ENCODE peak calls at places on chromosomes 5 and 9, in seven cellular contexts. One of them, this sample, is unnamed.

GRCh38 chr9:91927912-91928510 is 22.0 kb downstream of the ROR2 start:
- DNase-seq in activated CD8-positive, alpha-beta memory T cell treated with anti-CD3 and anti-CD28 coated beads, Interleukin-2, amount 50 U/mL, for 48 hours: no peak
- DNase-seq in fibroblast of the conjunctiva: no peak
- DNase-seq in GDM1: no peak
- DNase-seq in stimulated activated naive B cell treated with anti-CD40 and anti-IgM and Interleukin-4, amounts not matched to agents 10 μg/mL and 1 μg/mL and 100 μg/mL, for 72 hours: no peak
- DNase-seq in PC-9: no peak
- DNase-seq in NCI-H1436 treated with DMSO at 0.1 percent for 48 hours: no peak
- DNase-seq in this sample: no peak

GRCh38 chr9:116555102-116555501 is 132.0 kb upstream of the TRIM32 start:
- DNase-seq in GDM1: no peak
- DNase-seq in activated CD8-positive, alpha-beta memory T cell treated with anti-CD3 and anti-CD28 coated beads, Interleukin-2, amount 50 U/mL, for 48 hours: no peak
- DNase-seq in NCI-H1436 treated with DMSO at 0.1 percent for 48 hours: no peak
- DNase-seq in fibroblast of the conjunctiva: no peak
- DNase-seq in PC-9: no peak
- DNase-seq in stimulated activated naive B cell treated with anti-CD40 and anti-IgM and Interleukin-4, amounts not matched to agents 10 μg/mL and 1 μg/mL and 100 μg/mL, for 72 hours: no peak
- DNase-seq in this sample: no peak

GRCh38 chr9:137788561-137789294 is 88.9 kb upstream of the CACNA1B start:
- DNase-seq in NCI-H1436 treated with DMSO at 0.1 percent for 48 hours: no peak
- DNase-seq in fibroblast of the conjunctiva: no peak
- DNase-seq in stimulated activated naive B cell treated with anti-CD40 and anti-IgM and Interleukin-4, amounts not matched to agents 10 μg/mL and 1 μg/mL and 100 μg/mL, for 72 hours: no peak
- DNase-seq in PC-9: no peak
- DNase-seq in GDM1: no peak
- DNase-seq in activated CD8-positive, alpha-beta memory T cell treated with anti-CD3 and anti-CD28 coated beads, Interleukin-2, amount 50 U/mL, for 48 hours: no peak
- DNase-seq in this sample: no peak

GRCh38 chr5:1202026-1202797 is 817 bp downstream of the SLC6A19 start:
- DNase-seq in GDM1: no peak
- DNase-seq in fibroblast of the conjunctiva: no peak
- DNase-seq in PC-9: no peak
- DNase-seq in activated CD8-positive, alpha-beta memory T cell treated with anti-CD3 and anti-CD28 coated beads, Interleukin-2, amount 50 U/mL, for 48 hours: no peak
- DNase-seq in stimulated activated naive B cell treated with anti-CD40 and anti-IgM and Interleukin-4, amounts not matched to agents 10 μg/mL and 1 μg/mL and 100 μg/mL, for 72 hours: no peak
- DNase-seq in NCI-H1436 treated with DMSO at 0.1 percent for 48 hours: no peak
- DNase-seq in this sample: no peak

GRCh38 chr5:77230727-77231469 is 20.4 kb downstream of the PDE8B start:
- DNase-seq in activated CD8-positive, alpha-beta memory T cell treated with anti-CD3 and anti-CD28 coated beads, Interleukin-2, amount 50 U/mL, for 48 hours: no peak
- DNase-seq in PC-9: no peak
- DNase-seq in GDM1: no peak
- DNase-seq in NCI-H1436 treated with DMSO at 0.1 percent for 48 hours: no peak
- DNase-seq in fibroblast of the conjunctiva: no peak
- DNase-seq in stimulated activated naive B cell treated with anti-CD40 and anti-IgM and Interleukin-4, amounts not matched to agents 10 μg/mL and 1 μg/mL and 100 μg/mL, for 72 hours: no peak
- DNase-seq in this sample: no peak

GRCh38 chr9:107999890-108000289 is 510.3 kb upstream of the KLF4 start:
- DNase-seq in PC-9: peak
- DNase-seq in NCI-H1436 treated with DMSO at 0.1 percent for 48 hours: no peak
- DNase-seq in activated CD8-positive, alpha-beta memory T cell treated with anti-CD3 and anti-CD28 coated beads, Interleukin-2, amount 50 U/mL, for 48 hours: no peak
- DNase-seq in fibroblast of the conjunctiva: no peak
- DNase-seq in stimulated activated naive B cell treated with anti-CD40 and anti-IgM and Interleukin-4, amounts not matched to agents 10 μg/mL and 1 μg/mL and 100 μg/mL, for 72 hours: no peak
- DNase-seq in GDM1: no peak
- DNase-seq in this sample: no peak

GRCh38 chr5:103472820-103473219 is 89.8 kb downstream of the NUDT12 start:
- DNase-seq in PC-9: no peak
- DNase-seq in NCI-H1436 treated with DMSO at 0.1 percent for 48 hours: no peak
- DNase-seq in stimulated activated naive B cell treated with anti-CD40 and anti-IgM and Interleukin-4, amounts not matched to agents 10 μg/mL and 1 μg/mL and 100 μg/mL, for 72 hours: no peak
- DNase-seq in activated CD8-positive, alpha-beta memory T cell treated with anti-CD3 and anti-CD28 coated beads, Interleukin-2, amount 50 U/mL, for 48 hours: no peak
- DNase-seq in GDM1: no peak
- DNase-seq in fibroblast of the conjunctiva: peak
- DNase-seq in this sample: no peak

GRCh38 chr5:9715891-9716335 is 85.8 kb upstream of the TAS2R1 start:
- DNase-seq in activated CD8-positive, alpha-beta memory T cell treated with anti-CD3 and anti-CD28 coated beads, Interleukin-2, amount 50 U/mL, for 48 hours: no peak
- DNase-seq in GDM1: no peak
- DNase-seq in fibroblast of the conjunctiva: no peak
- DNase-seq in NCI-H1436 treated with DMSO at 0.1 percent for 48 hours: no peak
- DNase-seq in PC-9: no peak
- DNase-seq in stimulated activated naive B cell treated with anti-CD40 and anti-IgM and Interleukin-4, amounts not matched to agents 10 μg/mL and 1 μg/mL and 100 μg/mL, for 72 hours: no peak
- DNase-seq in this sample: no peak

GRCh38 chr9:17531642-17532254 is 47.1 kb upstream of the SH3GL2 start:
- DNase-seq in NCI-H1436 treated with DMSO at 0.1 percent for 48 hours: no peak
- DNase-seq in fibroblast of the conjunctiva: peak
- DNase-seq in GDM1: no peak
- DNase-seq in PC-9: peak
- DNase-seq in stimulated activated naive B cell treated with anti-CD40 and anti-IgM and Interleukin-4, amounts not matched to agents 10 μg/mL and 1 μg/mL and 100 μg/mL, for 72 hours: no peak
- DNase-seq in activated CD8-positive, alpha-beta memory T cell treated with anti-CD3 and anti-CD28 coated beads, Interleukin-2, amount 50 U/mL, for 48 hours: peak
- DNase-seq in this sample: peak

GRCh38 chr5:87137280-87137679 is 130.4 kb upstream of the RASA1 start:
- DNase-seq in fibroblast of the conjunctiva: no peak
- DNase-seq in stimulated activated naive B cell treated with anti-CD40 and anti-IgM and Interleukin-4, amounts not matched to agents 10 μg/mL and 1 μg/mL and 100 μg/mL, for 72 hours: no peak
- DNase-seq in GDM1: no peak
- DNase-seq in NCI-H1436 treated with DMSO at 0.1 percent for 48 hours: no peak
- DNase-seq in PC-9: no peak
- DNase-seq in activated CD8-positive, alpha-beta memory T cell treated with anti-CD3 and anti-CD28 coated beads, Interleukin-2, amount 50 U/mL, for 48 hours: no peak
- DNase-seq in this sample: no peak

This sample was measured in NT2/D1.